ENCODE peak calls at places on chromosomes 6 and 20, in four cellular contexts. M, V, W and F are unnamed samples. For H3K4me1, the result is how much of the 10 kb centered on the place peaks cover.

GRCh38 chr6:36592221-36592655 is 1.9 kb upstream of the SRSF3 start:
- DNase-seq in M (no peak), V (no peak), W (no peak), F (no peak)

GRCh38 chr20:17107127-17107526 is 119.7 kb upstream of the PCSK2 start:
- DNase-seq in M (no peak), V (no peak), W (no peak), F (no peak)

GRCh38 chr6:95185874-95186273 is 391.5 kb upstream of the MANEA start:
- DNase-seq in M (no peak), V (no peak), W (no peak), F (no peak)

GRCh38 chr20:62742550-62742949 is 33.9 kb downstream of the NTSR1 start:
- DNase-seq in M (no peak), V (no peak), W (no peak), F (peak)

GRCh38 chr20:35699127-35699913 is at the start of the genes NFS1 and ROMO1:
- DNase-seq in M (peak), V (peak), W (peak), F (peak)

GRCh38 chr6:56514395-56514794 is 128.3 kb downstream of the DST start:
- DNase-seq in M (no peak), V (no peak), W (no peak), F (no peak)

GRCh38 chr6:73732845-73733675 is 37.1 kb downstream of the CD109 start:
- DNase-seq in M (peak), V (peak), W (peak), F (peak)

GRCh38 chr6:116763871-116764270 is 1.6 kb downstream of the FAM162B start:
- DNase-seq in M (no peak), V (no peak), W (no peak), F (no peak)

GRCh38 chr6:66435321-66435720 is 728.3 kb upstream of the EYS start:
- DNase-seq in M (no peak), V (no peak), W (no peak), F (no peak)

GRCh38 chr6:21149460-21149859 is 444.1 kb upstream of the SOX4 start:
- DNase-seq in M (no peak), V (no peak), W (no peak), F (no peak)

GRCh38 chr20:38791291-38791690 is 14.2 kb upstream of the PPP1R16B start:
- DNase-seq in M (no peak), V (no peak), W (no peak), F (no peak)

GRCh38 chr6:53293691-53294090 is 55.1 kb downstream of the ELOVL5 start:
- DNase-seq in M (no peak), V (no peak), W (no peak), F (no peak)

GRCh38 chr6:19052219-19052618 is 665.1 kb downstream of the RNF144B start:
- DNase-seq in M (no peak), V (no peak), W (no peak), F (no peak)

GRCh38 chr6:101290346-101290745 is 103.2 kb upstream of the GRIK2 start:
- DNase-seq in M (no peak), V (no peak), W (no peak), F (no peak)

GRCh38 chr6:137266032-137266586 is 46.9 kb upstream of the IFNGR1 start:
- DNase-seq in M (no peak), V (no peak), W (no peak), F (no peak)

GRCh38 chr6:106629859-106630163 is 433 bp downstream of the QRSL1 start:
- DNase-seq in M (no peak), V (no peak), W (no peak), F (no peak)

DNA sequence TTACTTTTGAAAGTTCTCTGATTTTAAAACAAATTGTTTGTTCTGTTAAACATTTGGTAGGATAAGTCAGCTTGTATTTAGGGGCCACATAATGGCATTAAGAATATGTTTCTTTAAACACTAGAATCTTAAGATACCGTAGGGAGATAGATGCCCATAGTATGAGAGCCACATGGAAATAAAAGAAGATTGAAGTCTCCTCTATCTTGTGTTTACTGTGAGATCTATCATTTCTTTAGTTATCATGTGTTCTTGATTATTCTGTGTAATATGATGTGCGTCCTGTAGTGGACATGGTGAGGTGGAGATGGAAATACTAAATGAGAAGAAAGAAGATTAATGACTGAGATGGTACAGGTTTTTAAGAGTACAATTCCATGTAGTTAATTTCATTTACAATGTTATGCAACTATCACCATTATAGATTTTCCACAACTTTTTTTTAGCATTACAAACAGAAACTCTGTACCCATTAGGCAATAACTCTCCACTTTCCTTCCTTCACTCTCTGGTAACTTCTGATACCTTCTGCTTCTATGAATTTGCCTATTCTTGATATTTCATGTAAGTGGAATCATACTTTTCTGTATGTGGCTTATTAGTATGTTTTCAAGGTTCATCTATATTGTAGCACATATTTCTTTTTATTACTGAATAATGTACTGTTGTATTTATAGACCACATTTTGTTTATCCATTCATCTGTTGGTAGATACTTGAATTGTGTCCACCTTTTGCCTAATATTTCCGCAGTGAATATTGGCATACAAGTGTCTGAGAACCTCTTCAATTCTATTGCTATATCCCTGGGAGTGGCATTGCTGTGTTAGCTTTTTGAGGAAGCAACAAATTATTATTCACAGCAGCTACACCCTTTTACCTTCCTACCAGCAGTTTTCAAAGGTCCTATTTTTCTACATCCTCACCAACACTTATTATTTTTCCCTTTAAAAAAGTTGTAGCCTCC is 11.5 kb downstream of the RNF146 start:
- DNase-seq in M (no peak), V (no peak), W (no peak), F (no peak)
- TF ChIP-seq POLR2A in M (no peak), V (no peak), W (no peak), F (no peak)

GRCh38 chr6:41784581-41785171 is 2.8 kb upstream of the TOMM6 start:
- DNase-seq in M (peak), V (no peak), W (no peak), F (no peak)

GRCh38 chr6:41785254-41785653 is 2.2 kb upstream of the TOMM6 start:
- DNase-seq in M (peak), V (no peak), W (no peak), F (no peak)

GRCh38 chr6:41786451-41787218 is 859 bp upstream of the TOMM6 start:
- DNase-seq in M (peak), V (peak), W (peak), F (peak)

GRCh38 chr6:41787219-41787917 is at the start of gene TOMM6:
- DNase-seq in M (peak), V (peak), W (peak), F (peak)

GRCh38 chr6:41785689-41786450 is 1.6 kb upstream of the TOMM6 start:
- DNase-seq in M (no peak), V (peak), W (no peak), F (no peak)
- H3K4me1 ChIP-seq in M (half or more), V (under half), W (under half), F (under half)

DNA sequence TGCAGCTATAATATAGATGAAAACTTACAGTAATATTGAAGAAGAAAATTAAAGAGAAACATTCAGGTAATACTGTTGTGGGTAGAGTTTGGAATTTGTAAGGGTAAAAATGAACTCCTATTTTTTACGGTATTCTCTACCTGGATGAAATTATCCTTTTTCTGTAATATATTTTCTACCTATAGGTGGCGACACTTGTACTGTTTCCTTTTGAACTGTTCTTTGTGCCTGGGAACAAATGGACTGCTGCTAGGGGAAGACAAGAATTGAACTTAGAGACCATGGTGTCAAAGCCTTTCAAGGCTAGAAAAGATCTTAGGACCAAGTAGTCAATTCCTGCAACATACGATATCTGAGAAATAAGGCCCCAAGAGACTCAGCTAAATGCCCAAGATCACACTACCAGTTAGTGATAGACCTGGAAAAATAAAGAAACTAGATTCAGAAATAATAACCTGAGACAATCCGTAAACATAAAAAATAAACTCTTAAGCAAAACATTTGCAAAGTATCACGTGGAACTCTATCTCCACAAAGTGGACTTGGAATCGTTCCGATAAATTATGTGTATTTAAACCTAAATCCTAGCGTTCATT is 383.8 kb downstream of the TFAP2A start:
- DNase-seq in M (no peak), V (no peak), W (no peak), F (no peak)
- TF ChIP-seq POLR2A in M (no peak), V (no peak), W (no peak), F (no peak)

GRCh38 chr6:22877946-22878705 is 308.8 kb downstream of the HDGFL1 start:
- DNase-seq in M (no peak), V (no peak), W (no peak), F (no peak)
- H3K4me1 ChIP-seq in M (under half), V (under half), W (under half), F (under half)

DNA sequence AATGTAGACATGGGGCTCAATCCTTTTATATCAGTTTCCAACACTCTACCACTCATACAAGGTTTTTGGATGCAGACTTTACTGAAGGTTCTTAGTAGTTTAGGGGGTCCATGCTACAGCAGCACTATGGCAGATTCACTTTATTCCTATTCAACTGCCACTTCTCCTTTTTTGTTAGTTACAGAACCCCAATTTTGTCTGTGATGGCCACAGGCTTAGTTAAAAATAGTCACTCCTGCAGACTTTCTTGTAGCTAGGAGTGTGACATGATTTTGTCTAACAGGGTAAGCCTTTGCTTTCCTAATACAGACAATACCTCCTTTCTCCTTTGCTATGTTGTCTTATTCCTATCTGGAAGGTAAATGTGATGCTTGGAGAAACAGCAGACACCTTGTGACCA is 90.0 kb upstream of the SLC24A3 start:
- DNase-seq in M (no peak), V (no peak), W (no peak), F (no peak)
- TF ChIP-seq POLR2A in M (no peak), V (no peak), W (no peak), F (no peak)